ENCODE peak calls at places on chromosome 1, in nine cellular contexts. One of them, this sample, is unnamed.

GRCh38 chr1:240739754-240740153 is 127.8 kb upstream of the GREM2 start:
- DNase-seq in activated T-cell treated with anti-CD3 and anti-CD28 coated beads for 1 hour: no peak
- DNase-seq in amygdala: no peak
- DNase-seq in fibroblast of gingiva: peak
- DNase-seq in EL: peak
- DNase-seq in T47D: no peak
- DNase-seq in HCEC 1CT: no peak
- DNase-seq in iris pigment epithelial cell: peak
- DNase-seq in HFFc6: peak
- DNase-seq in this sample: peak

GRCh38 chr1:6971699-6972098 is 186.4 kb downstream of the CAMTA1 start:
- DNase-seq in HCEC 1CT: no peak
- DNase-seq in activated T-cell treated with anti-CD3 and anti-CD28 coated beads for 1 hour: no peak
- DNase-seq in T47D: no peak
- DNase-seq in HFFc6: no peak
- DNase-seq in iris pigment epithelial cell: no peak
- DNase-seq in amygdala: no peak
- DNase-seq in EL: no peak
- DNase-seq in fibroblast of gingiva: no peak
- DNase-seq in this sample: no peak

GRCh38 chr1:240149488-240150094 is 57.9 kb downstream of the FMN2 start:
- DNase-seq in amygdala: no peak
- DNase-seq in activated T-cell treated with anti-CD3 and anti-CD28 coated beads for 1 hour: no peak
- DNase-seq in T47D: peak
- DNase-seq in iris pigment epithelial cell: peak
- DNase-seq in fibroblast of gingiva: peak
- DNase-seq in HCEC 1CT: peak
- DNase-seq in EL: peak
- DNase-seq in HFFc6: peak
- DNase-seq in this sample: peak

GRCh38 chr1:47873332-47873731 is 123.9 kb downstream of the TRABD2B start:
- DNase-seq in HCEC 1CT: no peak
- DNase-seq in EL: no peak
- DNase-seq in activated T-cell treated with anti-CD3 and anti-CD28 coated beads for 1 hour: no peak
- DNase-seq in fibroblast of gingiva: no peak
- DNase-seq in T47D: no peak
- DNase-seq in HFFc6: no peak
- DNase-seq in amygdala: no peak
- DNase-seq in iris pigment epithelial cell: no peak
- DNase-seq in this sample: no peak

GRCh38 chr1:235911876-235912275 is 45.2 kb upstream of the LYST start:
- DNase-seq in EL: no peak
- DNase-seq in HFFc6: no peak
- DNase-seq in iris pigment epithelial cell: no peak
- DNase-seq in fibroblast of gingiva: no peak
- DNase-seq in activated T-cell treated with anti-CD3 and anti-CD28 coated beads for 1 hour: no peak
- DNase-seq in amygdala: no peak
- DNase-seq in T47D: no peak
- DNase-seq in HCEC 1CT: no peak
- DNase-seq in this sample: no peak

GRCh38 chr1:14615539-14616218 is 17.2 kb downstream of the KAZN start:
- DNase-seq in T47D: no peak
- DNase-seq in HFFc6: no peak
- DNase-seq in fibroblast of gingiva: no peak
- DNase-seq in amygdala: no peak
- DNase-seq in EL: no peak
- DNase-seq in iris pigment epithelial cell: no peak
- DNase-seq in activated T-cell treated with anti-CD3 and anti-CD28 coated beads for 1 hour: no peak
- DNase-seq in HCEC 1CT: no peak
- DNase-seq in this sample: no peak

GRCh38 chr1:164785841-164786534 is 227.0 kb downstream of the PBX1 start:
- DNase-seq in HFFc6: no peak
- DNase-seq in EL: no peak
- DNase-seq in T47D: no peak
- DNase-seq in iris pigment epithelial cell: no peak
- DNase-seq in activated T-cell treated with anti-CD3 and anti-CD28 coated beads for 1 hour: no peak
- DNase-seq in amygdala: no peak
- DNase-seq in fibroblast of gingiva: no peak
- DNase-seq in HCEC 1CT: peak
- DNase-seq in this sample: peak

GRCh38 chr1:230167419-230167852 is 100.4 kb downstream of the GALNT2 start:
- DNase-seq in HFFc6: peak
- DNase-seq in activated T-cell treated with anti-CD3 and anti-CD28 coated beads for 1 hour: peak
- DNase-seq in amygdala: no peak
- DNase-seq in HCEC 1CT: peak
- DNase-seq in T47D: peak
- DNase-seq in fibroblast of gingiva: peak
- DNase-seq in EL: peak
- DNase-seq in iris pigment epithelial cell: peak
- DNase-seq in this sample: peak

GRCh38 chr1:78491311-78492071 is 717 bp downstream of the PTGFR start:
- DNase-seq in amygdala: no peak
- DNase-seq in iris pigment epithelial cell: peak
- DNase-seq in fibroblast of gingiva: peak
- DNase-seq in activated T-cell treated with anti-CD3 and anti-CD28 coated beads for 1 hour: no peak
- DNase-seq in EL: peak
- DNase-seq in T47D: peak
- DNase-seq in HCEC 1CT: peak
- DNase-seq in HFFc6: peak
- DNase-seq in this sample: peak

GRCh38 chr1:19079541-19079940 is 123.1 kb upstream of the IFFO2 start:
- DNase-seq in amygdala: no peak
- DNase-seq in EL: no peak
- DNase-seq in activated T-cell treated with anti-CD3 and anti-CD28 coated beads for 1 hour: no peak
- DNase-seq in HCEC 1CT: no peak
- DNase-seq in HFFc6: no peak
- DNase-seq in fibroblast of gingiva: no peak
- DNase-seq in T47D: no peak
- DNase-seq in iris pigment epithelial cell: no peak
- DNase-seq in this sample: peak

GRCh38 chr1:167671727-167672511 is 41.9 kb downstream of the RCSD1 start:
- DNase-seq in HFFc6: no peak
- DNase-seq in amygdala: no peak
- DNase-seq in iris pigment epithelial cell: peak
- DNase-seq in activated T-cell treated with anti-CD3 and anti-CD28 coated beads for 1 hour: no peak
- DNase-seq in HCEC 1CT: no peak
- DNase-seq in fibroblast of gingiva: no peak
- DNase-seq in EL: no peak
- DNase-seq in T47D: peak
- DNase-seq in this sample: no peak

GRCh38 chr1:115545096-115545720 is 96.6 kb upstream of the VANGL1 start:
- DNase-seq in HCEC 1CT: no peak
- DNase-seq in fibroblast of gingiva: no peak
- DNase-seq in activated T-cell treated with anti-CD3 and anti-CD28 coated beads for 1 hour: no peak
- DNase-seq in amygdala: no peak
- DNase-seq in iris pigment epithelial cell: peak
- DNase-seq in EL: peak
- DNase-seq in HFFc6: no peak
- DNase-seq in T47D: peak
- DNase-seq in this sample: peak

GRCh38 chr1:16183157-16183556 is 27.3 kb upstream of the EPHA2 start:
- DNase-seq in fibroblast of gingiva: peak
- DNase-seq in HCEC 1CT: peak
- DNase-seq in iris pigment epithelial cell: peak
- DNase-seq in T47D: no peak
- DNase-seq in amygdala: no peak
- DNase-seq in HFFc6: no peak
- DNase-seq in EL: no peak
- DNase-seq in activated T-cell treated with anti-CD3 and anti-CD28 coated beads for 1 hour: no peak
- DNase-seq in this sample: peak

GRCh38 chr1:41681331-41682136 is 197.1 kb upstream of the EDN2 start:
- DNase-seq in activated T-cell treated with anti-CD3 and anti-CD28 coated beads for 1 hour: no peak
- DNase-seq in HCEC 1CT: peak
- DNase-seq in iris pigment epithelial cell: peak
- DNase-seq in amygdala: no peak
- DNase-seq in HFFc6: peak
- DNase-seq in EL: peak
- DNase-seq in fibroblast of gingiva: peak
- DNase-seq in T47D: no peak
- DNase-seq in this sample: no peak

GRCh38 chr1:231919900-231920299 is 293.3 kb downstream of the DISC1 start:
- DNase-seq in HCEC 1CT: no peak
- DNase-seq in T47D: no peak
- DNase-seq in activated T-cell treated with anti-CD3 and anti-CD28 coated beads for 1 hour: no peak
- DNase-seq in EL: no peak
- DNase-seq in iris pigment epithelial cell: no peak
- DNase-seq in amygdala: no peak
- DNase-seq in fibroblast of gingiva: no peak
- DNase-seq in HFFc6: no peak
- DNase-seq in this sample: no peak

GRCh38 chr1:19456915-19457554 is 28.3 kb downstream of the CAPZB start:
- DNase-seq in fibroblast of gingiva: no peak
- DNase-seq in iris pigment epithelial cell: no peak
- DNase-seq in T47D: no peak
- DNase-seq in activated T-cell treated with anti-CD3 and anti-CD28 coated beads for 1 hour: no peak
- DNase-seq in amygdala: no peak
- DNase-seq in EL: peak
- DNase-seq in HFFc6: no peak
- DNase-seq in HCEC 1CT: peak
- DNase-seq in this sample: peak

GRCh38 chr1:20445956-20446355 is 40.1 kb downstream of the CAMK2N1 start:
- DNase-seq in iris pigment epithelial cell: no peak
- DNase-seq in HCEC 1CT: no peak
- DNase-seq in HFFc6: no peak
- DNase-seq in T47D: no peak
- DNase-seq in activated T-cell treated with anti-CD3 and anti-CD28 coated beads for 1 hour: no peak
- DNase-seq in fibroblast of gingiva: no peak
- DNase-seq in EL: no peak
- DNase-seq in amygdala: no peak
- DNase-seq in this sample: no peak

GRCh38 chr1:79683420-79683819 is 676.9 kb upstream of the ADGRL4 start:
- DNase-seq in T47D: no peak
- DNase-seq in amygdala: no peak
- DNase-seq in EL: no peak
- DNase-seq in HFFc6: no peak
- DNase-seq in fibroblast of gingiva: no peak
- DNase-seq in activated T-cell treated with anti-CD3 and anti-CD28 coated beads for 1 hour: no peak
- DNase-seq in HCEC 1CT: no peak
- DNase-seq in iris pigment epithelial cell: no peak
- DNase-seq in this sample: no peak

GRCh38 chr1:219544163-219544846 is 68.6 kb downstream of the ZC3H11B start:
- DNase-seq in amygdala: no peak
- DNase-seq in fibroblast of gingiva: peak
- DNase-seq in T47D: peak
- DNase-seq in HCEC 1CT: peak
- DNase-seq in EL: no peak
- DNase-seq in activated T-cell treated with anti-CD3 and anti-CD28 coated beads for 1 hour: no peak
- DNase-seq in iris pigment epithelial cell: no peak
- DNase-seq in HFFc6: no peak
- DNase-seq in this sample: peak

GRCh38 chr1:206421616-206422355 is 48.5 kb upstream of the IKBKE start:
- DNase-seq in iris pigment epithelial cell: no peak
- DNase-seq in EL: no peak
- DNase-seq in activated T-cell treated with anti-CD3 and anti-CD28 coated beads for 1 hour: no peak
- DNase-seq in amygdala: no peak
- DNase-seq in HFFc6: no peak
- DNase-seq in fibroblast of gingiva: no peak
- DNase-seq in HCEC 1CT: no peak
- DNase-seq in T47D: no peak
- DNase-seq in this sample: no peak

GRCh38 chr1:58714594-58714993 is 14.7 kb upstream of the MYSM1 start:
- DNase-seq in amygdala: no peak
- DNase-seq in HFFc6: no peak
- DNase-seq in T47D: no peak
- DNase-seq in HCEC 1CT: no peak
- DNase-seq in fibroblast of gingiva: no peak
- DNase-seq in activated T-cell treated with anti-CD3 and anti-CD28 coated beads for 1 hour: no peak
- DNase-seq in EL: no peak
- DNase-seq in iris pigment epithelial cell: no peak
- DNase-seq in this sample: no peak

GRCh38 chr1:41325801-41326200 is 35.4 kb upstream of the FOXO6 start:
- DNase-seq in amygdala: no peak
- DNase-seq in HCEC 1CT: no peak
- DNase-seq in activated T-cell treated with anti-CD3 and anti-CD28 coated beads for 1 hour: no peak
- DNase-seq in fibroblast of gingiva: no peak
- DNase-seq in iris pigment epithelial cell: peak
- DNase-seq in EL: peak
- DNase-seq in HFFc6: peak
- DNase-seq in T47D: no peak
- DNase-seq in this sample: peak

GRCh38 chr1:92623187-92623778 is 136.6 kb upstream of the GFI1 start:
- DNase-seq in HCEC 1CT: peak
- DNase-seq in amygdala: no peak
- DNase-seq in iris pigment epithelial cell: peak
- DNase-seq in T47D: peak
- DNase-seq in activated T-cell treated with anti-CD3 and anti-CD28 coated beads for 1 hour: no peak
- DNase-seq in fibroblast of gingiva: peak
- DNase-seq in EL: peak
- DNase-seq in HFFc6: peak
- DNase-seq in this sample: peak

GRCh38 chr1:67880056-67880601 is 46.9 kb upstream of the GNG12 start:
- DNase-seq in activated T-cell treated with anti-CD3 and anti-CD28 coated beads for 1 hour: no peak
- DNase-seq in amygdala: no peak
- DNase-seq in HFFc6: peak
- DNase-seq in fibroblast of gingiva: peak
- DNase-seq in iris pigment epithelial cell: peak
- DNase-seq in HCEC 1CT: peak
- DNase-seq in T47D: no peak
- DNase-seq in EL: peak
- DNase-seq in this sample: peak

GRCh38 chr1:201566933-201567801 is 28.2 kb downstream of the NAV1 start:
- DNase-seq in amygdala: no peak
- DNase-seq in HCEC 1CT: no peak
- DNase-seq in HFFc6: no peak
- DNase-seq in fibroblast of gingiva: no peak
- DNase-seq in activated T-cell treated with anti-CD3 and anti-CD28 coated beads for 1 hour: no peak
- DNase-seq in T47D: no peak
- DNase-seq in iris pigment epithelial cell: no peak
- DNase-seq in EL: no peak
- DNase-seq in this sample: no peak

GRCh38 chr1:38084700-38085099 is 38.1 kb upstream of the POU3F1 start:
- DNase-seq in HFFc6: no peak
- DNase-seq in iris pigment epithelial cell: no peak
- DNase-seq in amygdala: no peak
- DNase-seq in HCEC 1CT: no peak
- DNase-seq in EL: no peak
- DNase-seq in fibroblast of gingiva: no peak
- DNase-seq in T47D: no peak
- DNase-seq in activated T-cell treated with anti-CD3 and anti-CD28 coated beads for 1 hour: no peak
- DNase-seq in this sample: no peak

This sample was measured in astrocyte of the hippocampus.